ENCODE peak calls at places on chromosomes 13 and 19, in seven cellular contexts. I is SJSA1, H is H7, Z is colonic mucosa, X is right atrium auricular region, M is IMR-90, P is PC-3. A is an unnamed sample.

GRCh38 chr13:59458908-59459579 is 704.7 kb downstream of the DIAPH3 start:
- DNase-seq in P (peak; percentile 76), M (peak; percentile 85), H (no peak), Z (no peak), I (no peak), X (no peak), A (no peak)

GRCh38 chr13:36986462-36987240 is 12.5 kb downstream of the ALG5 start:
- DNase-seq in P (no peak), I (no peak), H (no peak), Z (no peak), M (peak; percentile 70), X (no peak), A (no peak)

GRCh38 chr19:21133633-21134032 is 8.2 kb upstream of the ZNF431 start:
- DNase-seq in Z (no peak), M (no peak), I (no peak), H (no peak), P (no peak), X (no peak), A (no peak)

GRCh38 chr13:36362251-36362650 is 16.1 kb upstream of the SPART start:
- DNase-seq in H (no peak), P (peak; percentile 64), X (no peak), M (peak; percentile 91), Z (no peak), I (peak; percentile 16), A (no peak)

GRCh38 chr19:54420383-54421168 is 5.3 kb downstream of the TTYH1 start:
- DNase-seq in M (no peak), I (no peak), H (peak; percentile 97), Z (no peak), P (no peak), X (no peak), A (no peak)

GRCh38 chr13:109781384-109782065 is 4.9 kb downstream of the IRS2 start:
- DNase-seq in P (no peak), Z (no peak), X (no peak), H (no peak), I (no peak), M (no peak), A (peak; percentile 47)

GRCh38 chr19:35528218-35529038 is at the start of gene SBSN:
- DNase-seq in Z (no peak), X (no peak), P (peak; percentile 48), H (no peak), I (no peak), M (peak; percentile 84), A (no peak)

GRCh38 chr13:77492982-77493381 is 42.5 kb upstream of the SCEL start:
- DNase-seq in I (no peak), X (no peak), M (no peak), P (peak; percentile 69), Z (no peak), H (no peak), A (no peak)

GRCh38 chr19:51884713-51885112 is 3.0 kb downstream of the ZNF577 start:
- DNase-seq in X (no peak), I (no peak), Z (no peak), P (no peak), H (no peak), M (no peak), A (no peak)

GRCh38 chr13:32309312-32309711 is 5.9 kb downstream of the ZAR1L start:
- DNase-seq in H (no peak), X (no peak), P (no peak), Z (no peak), I (no peak), M (peak; percentile 7), A (no peak)

GRCh38 chr13:45015300-45015699 is 26.0 kb downstream of the GPALPP1 start:
- DNase-seq in M (peak; percentile 73), I (no peak), X (no peak), H (no peak), Z (no peak), P (peak; percentile 6), A (no peak)

GRCh38 chr19:19459707-19460251 is 54.3 kb downstream of the GATAD2A start:
- DNase-seq in P (peak; percentile 79), H (no peak), I (peak; percentile 22), M (peak; percentile 87), X (peak; percentile 81), Z (no peak), A (peak; percentile 41)

GRCh38 chr13:98976338-98976737 is 1.5 kb downstream of the DOCK9 start:
- DNase-seq in P (no peak), M (peak; percentile 53), H (no peak), Z (no peak), I (peak; percentile 62), X (no peak), A (no peak)

GRCh38 chr13:40208517-40208916 is 457.9 kb downstream of the FOXO1 start:
- DNase-seq in H (no peak), Z (no peak), P (no peak), X (no peak), M (no peak), I (no peak), A (no peak)

GRCh38 chr19:48896191-48896720 is 2.3 kb downstream of the TULP2 start:
- DNase-seq in M (no peak), Z (peak; percentile 51), P (no peak), H (peak; percentile 98), X (peak; percentile 68), I (no peak), A (no peak)

GRCh38 chr19:17197666-17198065 is 17.5 kb upstream of the USE1 start:
- DNase-seq in I (no peak), H (no peak), M (no peak), P (no peak), Z (no peak), X (no peak), A (no peak)
- H3K36me3 ChIP-seq in I (peaks cover 81% of the 10 kb centered on the region), H (peaks cover 28% of the 10 kb centered on the region), M (peaks cover 84% of the 10 kb centered on the region), P (peaks cover 40% of the 10 kb centered on the region), Z (peaks cover 23% of the 10 kb centered on the region), X (peaks cover 78% of the 10 kb centered on the region), A (peaks cover 100% of the 10 kb centered on the region)

GRCh38 chr13:97222934-97223710 is 989 bp downstream of the MBNL2 start:
- DNase-seq in X (no peak), H (no peak), I (no peak), Z (no peak), P (peak; percentile 34), M (no peak), A (no peak)

GRCh38 chr13:97220151-97220900 is 1.8 kb upstream of the MBNL2 start:
- DNase-seq in H (no peak), M (no peak), P (peak; percentile 10), I (no peak), X (no peak), Z (no peak), A (no peak)

GRCh38 chr13:97221046-97221445 is 1.1 kb upstream of the MBNL2 start:
- DNase-seq in M (no peak), P (no peak), Z (no peak), H (no peak), X (no peak), I (no peak), A (no peak)

GRCh38 chr13:97221989-97222700 is at the start of gene MBNL2:
- DNase-seq in M (peak; percentile 94), I (peak; percentile 79), P (peak; percentile 87), H (peak; percentile 66), Z (peak; percentile 96), X (peak; percentile 96), A (peak; percentile 90)

DNA sequence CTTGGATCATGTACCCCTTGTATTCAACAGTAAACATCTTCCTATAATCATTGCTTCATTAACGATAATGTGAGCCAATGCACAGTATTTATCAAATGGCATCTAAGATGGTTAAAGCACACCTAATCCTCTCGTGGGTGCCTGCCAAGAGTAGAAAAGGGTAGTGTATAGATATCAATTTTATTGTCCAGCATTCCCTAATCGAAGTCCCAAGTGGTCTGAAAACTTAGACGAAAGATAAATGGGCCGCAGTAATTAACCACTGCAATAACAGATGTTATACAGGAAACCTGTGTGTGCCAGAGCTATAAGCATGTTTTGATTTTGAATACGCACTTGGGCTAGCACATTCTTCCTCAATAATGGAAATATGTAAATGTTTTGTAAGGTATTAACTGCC is 642 bp upstream of the MBNL2 start:
- DNase-seq in M (no peak), Z (no peak), I (no peak), P (no peak), H (no peak), X (no peak), A (no peak)
- H3K4me3 ChIP-seq in M (no peak overlapping the region), Z (peak overlapping the region; percentile 38), I (no peak overlapping the region), P (peak overlapping the region; percentile 92), H (no peak overlapping the region), X (peak overlapping the region; percentile 60), A (peak overlapping the region; percentile 53)

GRCh38 chr19:1645299-1645698 is 7.1 kb downstream of the TCF3 start:
- DNase-seq in M (no peak), H (peak; percentile 66), Z (no peak), I (no peak), P (no peak), X (no peak), A (no peak)
- H3K36me3 ChIP-seq in M (peaks cover 60% of the 10 kb centered on the region), H (peaks cover 29% of the 10 kb centered on the region), Z (no peaks in the 10 kb centered on the region), I (peaks cover 75% of the 10 kb centered on the region), P (peaks cover 5% of the 10 kb centered on the region), X (peaks cover 9% of the 10 kb centered on the region), A (peaks cover 83% of the 10 kb centered on the region)

GRCh38 chr19:13094771-13095392 is 7.8 kb downstream of the LYL1 start:
- DNase-seq in X (no peak), I (no peak), H (peak; percentile 94), M (no peak), Z (no peak), P (peak; percentile 50), A (no peak)
- H3K4me3 ChIP-seq in X (peak overlapping the region; percentile 50), I (no peak overlapping the region), H (peak overlapping the region; percentile 50), M (no peak overlapping the region), Z (no peak overlapping the region), P (peak overlapping the region; percentile 67), A (peak overlapping the region; percentile 2)

A was measured in stomach.